ENCODE peak calls at places on chromosomes 16 and 17, in seven cellular contexts. H is choroid plexus epithelial cell, A is AG04450, B is GM12865, F is GM06990, O is fibroblast of lung, I is IMR-90. S is an unnamed sample.

GRCh38 chr17:17781591-17782424 is 55.0 kb downstream of the SREBF1 start:
- DNase-seq in B (no peak), A (no peak), I (peak), O (peak), H (peak), F (no peak), S (no peak)

GRCh38 chr16:86563489-86564345 is 2.9 kb upstream of the FOXC2 start:
- DNase-seq in H (peak), F (peak), I (peak), B (peak), A (peak), O (peak), S (peak)

GRCh38 chr17:56034120-56034757 is 119.0 kb upstream of the ANKFN1 start:
- DNase-seq in A (no peak), F (no peak), H (no peak), O (peak), I (no peak), B (no peak), S (no peak)

GRCh38 chr17:1076982-1077302 is 80.0 kb downstream of the TIMM22 start:
- DNase-seq in A (no peak), I (no peak), H (no peak), O (no peak), B (no peak), F (no peak), S (no peak)

GRCh38 chr16:3656491-3657468 is 2.3 kb downstream of the DNASE1 start:
- DNase-seq in A (no peak), H (no peak), F (no peak), B (peak), I (no peak), O (no peak), S (no peak)

GRCh38 chr16:12568438-12568837 is 235.2 kb downstream of the CPPED1 start:
- DNase-seq in F (no peak), H (no peak), O (no peak), A (no peak), I (no peak), B (no peak), S (no peak)

GRCh38 chr17:10429416-10430045 is 7.8 kb upstream of the MYH8 start:
- DNase-seq in F (no peak), O (no peak), I (peak), H (no peak), A (no peak), B (no peak), S (no peak)

GRCh38 chr17:49687878-49688491 is 10.1 kb upstream of the SPOP start:
- DNase-seq in O (peak), B (peak), A (no peak), F (no peak), I (peak), H (peak), S (no peak)

GRCh38 chr17:76547183-76547641 is 7.4 kb downstream of the PRCD start:
- DNase-seq in A (no peak), H (peak), I (peak), F (no peak), B (peak), O (peak), S (no peak)

GRCh38 chr17:48023408-48024148 is 14.0 kb downstream of the COPZ2 start:
- DNase-seq in A (no peak), I (peak), H (no peak), O (peak), F (peak), B (peak), S (no peak)

GRCh38 chr17:66637491-66637890 is 197.4 kb upstream of the CACNG5 start:
- DNase-seq in A (no peak), B (no peak), H (no peak), I (no peak), F (no peak), O (no peak), S (no peak)

GRCh38 chr16:57694556-57695377 is at the start of gene DRC7:
- DNase-seq in B (peak), A (no peak), I (peak), F (peak), H (peak), O (peak), S (no peak)
- H3K4me3 ChIP-seq in B (no peak), A (no peak), I (no peak), F (no peak), H (peak), O (peak), S (no peak)

GRCh38 chr16:53950677-53951076 is 246.7 kb downstream of the FTO start:
- DNase-seq in I (no peak), H (no peak), F (no peak), O (no peak), B (no peak), A (no peak), S (no peak)

GRCh38 chr16:53952215-53953208 is 248.6 kb downstream of the FTO start:
- DNase-seq in A (no peak), I (peak), H (peak), O (peak), F (peak), B (peak), S (peak)

GRCh38 chr16:53948326-53948725 is 244.4 kb downstream of the FTO start:
- DNase-seq in H (no peak), F (no peak), B (no peak), A (no peak), I (no peak), O (no peak), S (no peak)

GRCh38 chr16:53948734-53949430 is 244.9 kb downstream of the FTO start:
- DNase-seq in B (no peak), H (no peak), A (no peak), O (no peak), I (no peak), F (no peak), S (no peak)

DNA sequence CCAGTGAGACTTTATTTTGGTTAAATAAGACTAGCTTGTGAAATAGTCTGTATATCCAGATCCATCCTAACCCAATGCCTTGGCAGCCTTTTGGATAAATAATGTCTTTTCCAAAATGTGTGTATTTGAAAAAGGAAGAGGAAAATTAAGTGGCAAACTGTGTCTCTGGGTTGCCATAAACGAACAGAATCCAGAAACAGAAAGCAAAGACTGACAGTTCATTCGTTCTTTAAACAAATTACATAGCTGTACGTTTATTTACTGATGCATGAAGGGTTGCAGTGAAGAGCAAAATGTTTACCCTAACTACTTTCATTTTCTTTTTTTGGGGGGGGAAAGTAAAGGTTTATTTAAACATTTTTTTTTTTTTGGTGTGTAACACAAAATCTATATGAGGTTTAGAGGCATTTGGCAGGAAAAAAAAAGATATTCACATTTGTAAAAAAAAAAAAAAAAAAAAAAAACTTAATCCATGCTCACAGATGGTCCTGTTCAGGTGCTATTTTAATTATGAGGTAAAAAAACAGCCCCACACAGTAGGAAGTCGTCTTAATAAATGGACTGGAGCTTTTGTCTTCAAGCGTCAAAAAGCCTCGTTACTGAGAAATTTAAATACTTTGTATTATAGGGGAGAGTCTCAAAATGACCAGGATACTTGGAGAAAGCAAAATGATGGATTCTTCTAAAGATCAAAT is 245.9 kb downstream of the FTO start:
- DNase-seq in H (peak), O (peak), A (no peak), B (peak), F (peak), I (no peak), S (no peak)
- H3K4me3 ChIP-seq in H (no peak), O (peak), A (no peak), B (no peak), F (no peak), I (no peak), S (no peak)

GRCh38 chr17:53316988-53317387 is 505.7 kb upstream of the KIF2B start:
- DNase-seq in O (no peak), B (no peak), A (no peak), H (no peak), I (no peak), F (no peak), S (no peak)
- H3K4me3 ChIP-seq in O (no peak), B (no peak), A (no peak), H (no peak), I (no peak), F (no peak), S (no peak)

DNA sequence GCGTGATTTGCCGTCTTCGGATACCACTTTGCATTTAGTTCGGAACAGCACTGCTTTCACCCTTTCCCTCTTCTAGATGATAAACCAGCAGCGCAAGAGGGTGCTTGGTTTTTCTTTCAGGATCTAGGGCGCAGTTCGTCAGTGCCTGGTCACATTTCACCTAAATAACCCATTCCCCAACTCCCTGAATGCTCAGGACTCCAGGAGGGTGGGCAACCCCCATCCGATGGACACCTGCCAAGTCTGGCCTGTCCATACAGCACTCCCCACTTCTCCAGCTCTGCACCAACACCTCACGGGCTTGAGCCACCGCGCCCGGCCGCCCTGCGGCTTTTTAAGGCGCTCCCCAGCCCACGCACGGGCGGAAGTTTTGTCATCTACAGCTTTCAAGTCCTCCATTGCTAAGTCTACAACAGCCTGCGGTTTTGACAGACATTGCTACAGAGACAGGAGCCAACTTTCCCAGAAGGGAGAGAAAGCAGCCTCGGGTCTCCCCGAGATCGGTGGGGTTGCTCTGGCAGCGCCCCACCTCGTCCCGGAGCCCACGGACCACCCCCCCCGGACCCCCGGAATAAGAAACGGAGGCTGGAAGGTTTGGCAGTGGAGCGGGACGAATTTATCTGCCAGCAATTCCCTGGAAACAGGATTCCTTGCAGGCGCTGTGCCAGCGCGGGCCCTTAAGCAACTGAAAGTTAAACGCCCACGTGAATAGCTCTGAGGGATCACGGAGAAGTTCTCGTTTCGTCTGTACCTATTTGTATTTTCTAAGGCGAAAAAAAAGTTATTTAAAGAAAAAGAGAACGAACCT is 38.6 kb upstream of the SLFN13 start:
- DNase-seq in B (peak), I (peak), F (peak), A (peak), O (peak), H (peak), S (no peak)
- H3K4me3 ChIP-seq in B (peak), I (peak), F (peak), A (peak), O (peak), H (peak), S (peak)

GRCh38 chr16:28316056-28316455 is 23.7 kb downstream of the SBK1 start:
- DNase-seq in B (no peak), A (no peak), I (no peak), O (no peak), H (no peak), F (no peak), S (no peak)
- H3K4me3 ChIP-seq in B (no peak), A (no peak), I (no peak), O (no peak), H (no peak), F (no peak), S (no peak)

S was measured in HFF-Myc.